ENCODE peak calls at places on chromosomes 5 and 9, in ten cellular contexts. U is anterior cingulate cortex, L is ovary, Z is Kasumi-1, E is skeletal muscle cell, K is ACHN, D is tibial artery, H is midbrain, I is NAMALWA, T is foreskin fibroblast. X is an unnamed sample.

GRCh38 chr9:94922691-94923107 is 196.2 kb downstream of the AOPEP start:
- DNase-seq in Z (no peak), E (no peak), I (peak; percentile 7), D (peak; percentile 80), H (no peak), K (no peak), T (peak; percentile 49), U (no peak), L (peak; percentile 69), X (no peak)

GRCh38 chr5:12805165-12805698 is 901.0 kb upstream of the CTNND2 start:
- DNase-seq in U (no peak), I (no peak), K (no peak), Z (no peak), H (no peak), T (no peak), E (no peak), L (no peak), D (no peak), X (no peak)

GRCh38 chr9:7597716-7598115 is 201.9 kb downstream of the DMAC1 start:
- DNase-seq in Z (no peak), T (no peak), I (no peak), U (no peak), D (no peak), K (no peak), H (no peak), L (no peak), E (no peak), X (no peak)

GRCh38 chr5:97181856-97182545 is 1.0 kb downstream of the RIOK2 start:
- DNase-seq in T (peak; percentile 22), I (peak; percentile 27), Z (no peak), K (no peak), H (no peak), D (no peak), U (no peak), L (no peak), E (no peak), X (no peak)

GRCh38 chr9:99823392-99824377 is 2.0 kb downstream of the NR4A3 start:
- DNase-seq in Z (no peak), E (no peak), H (peak; percentile 27), L (peak; percentile 54), T (peak; percentile 67), U (peak; percentile 45), D (peak; percentile 78), K (peak; percentile 37), I (peak; percentile 33), X (no peak)

GRCh38 chr5:147482426-147483196 is 27.3 kb downstream of the DPYSL3 start:
- DNase-seq in E (no peak), K (no peak), L (no peak), Z (no peak), D (no peak), T (no peak), U (no peak), H (no peak), I (no peak), X (no peak)

GRCh38 chr9:129575818-129576217 is 45.1 kb downstream of the C9orf50 start:
- DNase-seq in T (peak; percentile 33), K (no peak), H (no peak), E (no peak), Z (no peak), D (no peak), L (no peak), I (no peak), U (no peak), X (no peak)

GRCh38 chr5:127848098-127848497 is 144.9 kb downstream of the CCDC192 start:
- DNase-seq in E (no peak), K (no peak), L (no peak), T (no peak), U (no peak), Z (no peak), I (no peak), H (no peak), D (no peak), X (no peak)

GRCh38 chr9:122268041-122268814 is 3.5 kb downstream of the MRRF start:
- DNase-seq in D (no peak), K (no peak), L (no peak), H (no peak), T (no peak), E (no peak), I (peak; percentile 64), U (no peak), Z (no peak), X (no peak)

X was measured in fibroblast of the conjunctiva.